ENCODE peak calls at places on chromosomes 12 and 14, in four cellular contexts. One of them, this sample, is unnamed.

GRCh38 chr12:120126635-120127005 is 10.1 kb upstream of the RAB35 start:
- DNase-seq in H1: no peak
- DNase-seq in trophoblast cell: peak; percentile 30
- DNase-seq in IMR-90: peak; percentile 42
- DNase-seq in this sample: no peak

GRCh38 chr12:21111733-21112132 is 19.3 kb upstream of the SLCO1B1 start:
- DNase-seq in trophoblast cell: no peak
- DNase-seq in H1: no peak
- DNase-seq in IMR-90: no peak
- DNase-seq in this sample: no peak

GRCh38 chr14:97106166-97106565 is 309.0 kb downstream of the VRK1 start:
- DNase-seq in IMR-90: no peak
- DNase-seq in trophoblast cell: no peak
- DNase-seq in H1: no peak
- DNase-seq in this sample: no peak

GRCh38 chr12:111446044-111446581 is 40.4 kb downstream of the SH2B3 start:
- DNase-seq in H1: peak; percentile 72
- DNase-seq in IMR-90: peak; percentile 62
- DNase-seq in trophoblast cell: no peak
- DNase-seq in this sample: no peak

GRCh38 chr12:124321040-124321481 is 26.2 kb downstream of the RFLNA start:
- DNase-seq in IMR-90: peak; percentile 39
- DNase-seq in trophoblast cell: peak; percentile 87
- DNase-seq in H1: peak; percentile 99
- DNase-seq in this sample: peak; percentile 26

GRCh38 chr12:81644503-81644902 is 114.6 kb downstream of the PPFIA2 start:
- DNase-seq in H1: no peak
- DNase-seq in IMR-90: peak; percentile 36
- DNase-seq in trophoblast cell: peak; percentile 49
- DNase-seq in this sample: peak; percentile 9

GRCh38 chr14:24806061-24806678 is 172.2 kb upstream of the GZMB start:
- DNase-seq in H1: peak; percentile 91
- DNase-seq in trophoblast cell: peak; percentile 58
- DNase-seq in IMR-90: peak; percentile 45
- DNase-seq in this sample: peak; percentile 66

GRCh38 chr12:128940974-128941373 is 87.7 kb downstream of the GLT1D1 start:
- DNase-seq in H1: no peak
- DNase-seq in trophoblast cell: no peak
- DNase-seq in IMR-90: no peak
- DNase-seq in this sample: no peak

GRCh38 chr14:103395245-103395644 is 10.0 kb downstream of the MARK3 start:
- DNase-seq in IMR-90: peak; percentile 32
- DNase-seq in H1: no peak
- DNase-seq in trophoblast cell: no peak
- DNase-seq in this sample: no peak

GRCh38 chr12:103827800-103828440 is 13.1 kb downstream of the NT5DC3 start:
- DNase-seq in H1: no peak
- DNase-seq in IMR-90: no peak
- DNase-seq in trophoblast cell: no peak
- DNase-seq in this sample: no peak

GRCh38 chr12:90945070-90945649 is 9.8 kb downstream of the CCER1 start:
- DNase-seq in trophoblast cell: peak; percentile 60
- DNase-seq in H1: no peak
- DNase-seq in IMR-90: peak; percentile 49
- DNase-seq in this sample: no peak

GRCh38 chr12:80567391-80567790 is 123.4 kb downstream of the PTPRQ start:
- DNase-seq in H1: no peak
- DNase-seq in trophoblast cell: no peak
- DNase-seq in IMR-90: peak; percentile 64
- DNase-seq in this sample: no peak

GRCh38 chr12:60437297-60437696 is 841.5 kb downstream of the SLC16A7 start:
- DNase-seq in H1: no peak
- DNase-seq in trophoblast cell: no peak
- DNase-seq in IMR-90: no peak
- DNase-seq in this sample: no peak

GRCh38 chr12:110563702-110564470 is 19.2 kb downstream of the PPTC7 start:
- DNase-seq in trophoblast cell: no peak
- DNase-seq in IMR-90: peak; percentile 56
- DNase-seq in H1: no peak
- DNase-seq in this sample: no peak

GRCh38 chr14:101097109-101097793 is 193.7 kb upstream of the RTL1 start:
- DNase-seq in H1: no peak
- DNase-seq in IMR-90: no peak
- DNase-seq in trophoblast cell: no peak
- DNase-seq in this sample: no peak

GRCh38 chr14:83172363-83172762 is 1638.7 kb upstream of the SEL1L start:
- DNase-seq in trophoblast cell: no peak
- DNase-seq in H1: no peak
- DNase-seq in IMR-90: peak; percentile 89
- DNase-seq in this sample: no peak

GRCh38 chr14:37595809-37596595 is 573 bp downstream of the TTC6 start:
- DNase-seq in IMR-90: peak; percentile 34
- DNase-seq in H1: peak; percentile 79
- DNase-seq in trophoblast cell: peak; percentile 31
- DNase-seq in this sample: peak; percentile 46

DNA sequence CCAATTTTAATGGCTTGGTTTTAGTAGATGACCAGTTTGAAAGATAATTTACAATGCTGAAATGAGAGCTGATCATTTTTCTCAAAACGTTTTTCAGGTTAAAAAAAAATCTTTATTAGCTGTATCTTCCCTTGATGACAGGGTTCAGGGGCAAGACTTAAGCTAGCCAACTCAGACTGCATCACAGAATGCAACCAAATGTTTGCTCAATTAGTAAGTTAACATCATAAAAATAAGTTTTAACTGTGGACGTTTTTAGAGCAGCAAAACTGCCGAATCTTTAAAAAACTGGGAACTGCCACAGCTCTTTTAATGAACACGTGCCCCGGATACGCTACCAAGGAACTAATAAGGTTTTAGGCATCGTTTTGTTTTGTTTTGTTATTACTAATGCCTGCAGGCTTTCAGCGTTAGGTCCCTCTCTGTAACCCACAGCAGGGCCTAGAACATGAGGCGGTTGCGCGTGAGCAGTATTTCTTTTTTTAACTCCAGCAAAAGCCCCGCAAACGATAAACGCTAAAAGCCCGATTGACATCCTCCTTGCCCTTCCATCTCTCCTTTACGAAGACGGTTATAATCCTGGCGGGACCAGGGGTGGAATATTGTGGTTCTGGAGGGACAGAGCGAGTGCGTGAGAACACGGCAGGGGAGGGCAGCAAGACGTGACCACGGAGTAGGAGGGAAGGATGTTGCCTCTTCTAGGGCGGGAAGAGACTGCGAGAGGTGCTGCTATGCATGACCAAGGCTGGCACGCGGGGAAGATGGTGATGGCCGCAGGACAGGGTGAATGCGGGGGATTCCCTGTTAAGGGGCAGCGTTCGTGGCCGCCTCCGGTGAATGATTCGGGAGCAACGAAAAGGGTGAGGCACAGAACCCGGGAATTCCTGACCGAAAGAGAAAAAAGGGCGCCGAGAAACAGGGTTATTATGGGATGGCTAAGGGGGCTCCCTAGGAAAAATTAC is 652 bp downstream of the SUPT16H start:
- DNase-seq in H1: no peak
- DNase-seq in trophoblast cell: peak; percentile 55
- DNase-seq in IMR-90: peak; percentile 51
- DNase-seq in this sample: no peak
- H3K4ac ChIP-seq in H1: no peak overlapping the region
- H3K4ac ChIP-seq in trophoblast cell: peak overlapping the region; percentile 93
- H3K4ac ChIP-seq in IMR-90: peak overlapping the region; percentile 85
- H3K4ac ChIP-seq in this sample: no peak overlapping the region

GRCh38 chr14:92706386-92706785 is 42.0 kb downstream of the LGMN start:
- DNase-seq in trophoblast cell: no peak
- DNase-seq in IMR-90: no peak
- DNase-seq in H1: no peak
- DNase-seq in this sample: no peak
- H3K14ac ChIP-seq in trophoblast cell: no peak overlapping the region
- H3K14ac ChIP-seq in IMR-90: no peak overlapping the region
- H3K14ac ChIP-seq in H1: no peak overlapping the region
- H3K14ac ChIP-seq in this sample: no peak overlapping the region

DNA sequence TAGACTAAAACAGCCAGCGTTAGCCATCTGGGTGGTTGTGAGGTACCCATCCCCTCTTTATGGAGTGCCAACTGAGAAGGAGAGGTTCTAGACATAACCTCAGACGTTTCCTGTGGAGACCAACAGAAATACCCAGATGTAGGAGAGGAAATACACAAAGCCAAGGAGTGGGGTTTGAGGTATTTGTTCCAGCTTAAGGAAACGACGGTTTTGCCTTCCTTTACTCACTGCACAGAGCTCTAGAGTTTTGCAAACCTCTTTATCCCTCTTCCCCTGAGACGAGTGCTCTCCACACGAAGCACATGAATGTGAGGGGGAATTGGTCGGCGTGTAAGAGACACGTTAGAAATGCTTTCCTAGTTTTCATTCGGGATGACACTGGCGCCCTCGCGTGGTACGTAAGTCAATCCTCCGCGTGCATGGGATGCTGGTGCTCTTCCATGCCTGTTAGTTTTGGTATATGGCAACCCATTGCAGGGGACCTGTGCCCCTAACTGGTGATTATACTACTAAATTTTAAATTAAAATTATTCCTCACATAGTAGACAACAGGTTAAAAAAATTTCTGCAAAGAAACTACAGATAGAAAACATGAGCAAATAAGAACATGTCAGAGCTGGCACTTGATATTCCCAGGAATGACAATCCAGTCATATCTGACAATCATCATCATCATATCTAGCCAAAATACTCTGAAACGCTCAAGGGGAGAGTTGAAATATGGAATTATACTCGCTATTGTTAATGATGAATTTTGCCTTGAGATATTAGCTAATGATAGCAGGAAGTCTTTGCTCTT is 121.7 kb downstream of the PPM1H start:
- DNase-seq in trophoblast cell: peak; percentile 77
- DNase-seq in H1: peak; percentile 57
- DNase-seq in IMR-90: peak; percentile 68
- DNase-seq in this sample: peak; percentile 62
- H3K4ac ChIP-seq in trophoblast cell: no peak overlapping the region
- H3K4ac ChIP-seq in H1: no peak overlapping the region
- H3K4ac ChIP-seq in IMR-90: no peak overlapping the region
- H3K4ac ChIP-seq in this sample: no peak overlapping the region

GRCh38 chr12:52568111-52568510 is 5.5 kb downstream of the KRT74 start:
- DNase-seq in IMR-90: no peak
- DNase-seq in H1: no peak
- DNase-seq in trophoblast cell: no peak
- DNase-seq in this sample: no peak

GRCh38 chr12:52573306-52573705 is 337 bp downstream of the KRT74 start:
- DNase-seq in IMR-90: no peak
- DNase-seq in trophoblast cell: no peak
- DNase-seq in H1: no peak
- DNase-seq in this sample: no peak

GRCh38 chr12:52566847-52567291 is 6.8 kb downstream of the KRT74 start:
- DNase-seq in trophoblast cell: no peak
- DNase-seq in H1: no peak
- DNase-seq in IMR-90: no peak
- DNase-seq in this sample: no peak

GRCh38 chr12:52570511-52570910 is 3.1 kb downstream of the KRT74 start:
- DNase-seq in H1: no peak
- DNase-seq in IMR-90: no peak
- DNase-seq in trophoblast cell: no peak
- DNase-seq in this sample: no peak

GRCh38 chr12:52569726-52570125 is 3.9 kb downstream of the KRT74 start:
- DNase-seq in IMR-90: no peak
- DNase-seq in trophoblast cell: peak; percentile 75
- DNase-seq in H1: no peak
- DNase-seq in this sample: no peak
- H3K14ac ChIP-seq in IMR-90: no peak overlapping the region
- H3K14ac ChIP-seq in trophoblast cell: no peak overlapping the region
- H3K14ac ChIP-seq in H1: no peak overlapping the region
- H3K14ac ChIP-seq in this sample: no peak overlapping the region

DNA sequence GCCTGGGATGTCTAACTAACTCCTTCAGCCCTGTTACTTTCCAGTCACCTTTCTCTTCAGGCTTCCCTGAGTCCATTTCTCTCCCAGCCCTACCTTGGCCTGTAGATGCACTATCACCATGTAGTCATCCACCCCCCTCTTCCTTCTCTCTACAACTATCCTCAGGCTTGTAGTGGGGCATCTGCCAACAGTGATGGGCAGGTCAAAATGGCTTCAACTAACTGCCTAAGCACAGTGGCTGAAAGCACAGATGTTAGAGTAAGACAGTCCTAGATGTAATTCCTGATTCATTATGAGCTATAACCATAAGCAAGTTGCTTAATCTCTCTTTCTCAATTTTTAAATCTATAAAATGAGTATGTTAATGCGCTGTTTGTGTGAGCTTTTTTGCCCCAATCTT is 133.6 kb upstream of the NAV3 start:
- DNase-seq in H1: no peak
- DNase-seq in trophoblast cell: no peak
- DNase-seq in IMR-90: no peak
- DNase-seq in this sample: no peak
- H3K4ac ChIP-seq in H1: no peak overlapping the region
- H3K4ac ChIP-seq in trophoblast cell: no peak overlapping the region
- H3K4ac ChIP-seq in IMR-90: no peak overlapping the region
- H3K4ac ChIP-seq in this sample: no peak overlapping the region

GRCh38 chr14:62673014-62673727 is 372.1 kb downstream of the KCNH5 start:
- DNase-seq in trophoblast cell: no peak
- DNase-seq in IMR-90: no peak
- DNase-seq in H1: no peak
- DNase-seq in this sample: no peak

GRCh38 chr14:62670526-62670925 is 374.7 kb downstream of the KCNH5 start:
- DNase-seq in H1: no peak
- DNase-seq in IMR-90: peak; percentile 84
- DNase-seq in trophoblast cell: no peak
- DNase-seq in this sample: no peak

DNA sequence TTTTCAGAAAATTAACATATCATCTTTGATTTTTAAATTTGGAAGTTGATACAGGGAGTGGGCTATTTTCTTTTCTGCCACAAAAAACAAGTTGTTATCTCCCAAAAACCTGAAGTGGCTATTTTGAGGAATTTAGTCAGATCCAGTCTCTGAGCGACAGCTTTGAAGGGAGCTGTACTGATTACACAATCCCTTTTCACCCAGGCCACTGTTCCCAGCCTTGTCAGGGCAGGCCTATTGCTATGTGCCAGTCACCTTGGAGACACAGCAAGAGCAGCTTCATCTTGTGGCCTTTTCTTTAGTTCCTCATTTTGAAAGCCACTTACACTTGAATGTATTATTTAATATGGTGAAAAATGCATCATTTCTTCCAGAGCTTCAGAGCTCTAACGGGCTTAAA is 370.4 kb downstream of the KCNH5 start:
- DNase-seq in trophoblast cell: peak; percentile 31
- DNase-seq in IMR-90: no peak
- DNase-seq in H1: no peak
- DNase-seq in this sample: no peak
- H3K14ac ChIP-seq in trophoblast cell: no peak overlapping the region
- H3K14ac ChIP-seq in IMR-90: no peak overlapping the region
- H3K14ac ChIP-seq in H1: no peak overlapping the region
- H3K14ac ChIP-seq in this sample: no peak overlapping the region

This sample was measured in neuronal stem cell.